ENCODE peak calls at places on chromosomes 5 and 9, in six cellular contexts. Z is adrenal gland, K is colonic mucosa, L is SJSA1, Q is ovary, R is right atrium auricular region. W is an unnamed sample.

GRCh38 chr5:60332244-60333018 is 367.5 kb downstream of the DEPDC1B start:
- DNase-seq in Z (no peak), K (no peak), L (no peak), Q (no peak), R (no peak), W (peak; percentile 29)

GRCh38 chr9:95062601-95063065 is 254.9 kb downstream of the FANCC start:
- DNase-seq in Z (no peak), K (no peak), L (no peak), Q (no peak), R (no peak), W (no peak)

GRCh38 chr9:5186416-5187169 is 1.2 kb upstream of the INSL6 start:
- DNase-seq in Z (peak; percentile 45), K (peak; percentile 55), L (peak; percentile 10), Q (no peak), R (peak; percentile 64), W (no peak)

GRCh38 chr9:17793713-17794622 is 215.1 kb downstream of the SH3GL2 start:
- DNase-seq in Z (peak; percentile 17), K (no peak), L (no peak), Q (no peak), R (no peak), W (no peak)

GRCh38 chr5:116669261-116670049 is 94.8 kb upstream of the SEMA6A start:
- DNase-seq in Z (no peak), K (no peak), L (no peak), Q (no peak), R (no peak), W (no peak)

GRCh38 chr5:106205916-106206571 is 1464.7 kb downstream of the EFNA5 start:
- DNase-seq in Z (no peak), K (no peak), L (no peak), Q (no peak), R (no peak), W (no peak)

GRCh38 chr9:110088099-110088498 is 119.9 kb downstream of the C9orf152 start:
- DNase-seq in Z (no peak), K (no peak), L (no peak), Q (no peak), R (no peak), W (no peak)

GRCh38 chr9:121972501-121972981 is 120.6 kb downstream of the TTLL11 start:
- DNase-seq in Z (peak; percentile 60), K (peak; percentile 87), L (peak; percentile 53), Q (no peak), R (no peak), W (peak; percentile 96)

GRCh38 chr5:5644249-5644648 is 221.8 kb downstream of the ICE1 start:
- DNase-seq in Z (no peak), K (no peak), L (no peak), Q (no peak), R (no peak), W (no peak)

GRCh38 chr5:45578270-45578669 is 117.9 kb downstream of the HCN1 start:
- DNase-seq in Z (no peak), K (no peak), L (no peak), Q (no peak), R (no peak), W (no peak)

GRCh38 chr5:66230551-66230950 is 86.5 kb downstream of the SREK1 start:
- DNase-seq in Z (no peak), K (no peak), L (no peak), Q (no peak), R (no peak), W (no peak)

GRCh38 chr5:143263272-143263810 is 140.1 kb downstream of the NR3C1 start:
- DNase-seq in Z (no peak), K (no peak), L (no peak), Q (no peak), R (no peak), W (no peak)

GRCh38 chr5:136656811-136657210 is 291.5 kb upstream of the TRPC7 start:
- DNase-seq in Z (no peak), K (no peak), L (no peak), Q (no peak), R (no peak), W (no peak)

GRCh38 chr5:109253262-109253661 is 156.5 kb downstream of the PJA2 start:
- DNase-seq in Z (no peak), K (no peak), L (no peak), Q (no peak), R (no peak), W (no peak)

GRCh38 chr5:60961685-60962084 is 16.7 kb downstream of the NDUFAF2 start:
- DNase-seq in Z (no peak), K (no peak), L (no peak), Q (no peak), R (no peak), W (no peak)

GRCh38 chr9:134545213-134546211 is 96.1 kb upstream of the COL5A1 start:
- DNase-seq in Z (no peak), K (no peak), L (peak; percentile 44), Q (no peak), R (no peak), W (no peak)

GRCh38 chr9:89247431-89248370 is 63.3 kb upstream of the CKS2 start:
- DNase-seq in Z (no peak), K (no peak), L (no peak), Q (no peak), R (no peak), W (peak; percentile 26)

GRCh38 chr9:113955076-113955752 is 79.1 kb downstream of the ZNF618 start:
- DNase-seq in Z (peak; percentile 33), K (no peak), L (no peak), Q (no peak), R (no peak), W (no peak)

GRCh38 chr5:58204966-58205365 is 254.9 kb downstream of the PLK2 start:
- DNase-seq in Z (no peak), K (no peak), L (no peak), Q (no peak), R (no peak), W (no peak)

GRCh38 chr9:98368366-98369065 is 113.1 kb upstream of the TBC1D2 start:
- DNase-seq in Z (no peak), K (no peak), L (no peak), Q (no peak), R (no peak), W (no peak)

DNA sequence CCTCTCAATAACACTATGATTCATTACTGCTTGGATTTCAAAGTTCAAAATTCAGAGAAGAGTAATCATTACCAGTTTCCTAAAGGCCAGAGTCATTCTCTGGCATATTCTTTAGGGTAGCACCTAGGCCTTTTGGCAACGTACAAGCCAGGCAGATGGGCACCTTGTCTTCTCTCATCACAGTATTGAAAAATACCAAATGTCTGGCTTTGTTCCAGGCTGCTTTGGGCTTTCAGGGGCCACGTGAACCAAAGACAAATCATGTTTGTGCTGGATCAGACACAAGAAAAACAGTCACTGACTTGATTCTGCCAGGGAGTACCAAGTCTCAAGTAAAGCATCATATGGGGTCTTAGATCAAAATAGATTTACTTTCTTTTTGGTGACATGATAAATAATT is 15.5 kb downstream of the MEGF9 start:
- DNase-seq in Z (no peak), K (no peak), L (no peak), Q (no peak), R (no peak), W (no peak)
- H3K27ac ChIP-seq in Z (no peak overlapping the region), K (no peak overlapping the region), L (no peak overlapping the region), Q (no peak overlapping the region), R (no peak overlapping the region), W (no peak overlapping the region)

DNA sequence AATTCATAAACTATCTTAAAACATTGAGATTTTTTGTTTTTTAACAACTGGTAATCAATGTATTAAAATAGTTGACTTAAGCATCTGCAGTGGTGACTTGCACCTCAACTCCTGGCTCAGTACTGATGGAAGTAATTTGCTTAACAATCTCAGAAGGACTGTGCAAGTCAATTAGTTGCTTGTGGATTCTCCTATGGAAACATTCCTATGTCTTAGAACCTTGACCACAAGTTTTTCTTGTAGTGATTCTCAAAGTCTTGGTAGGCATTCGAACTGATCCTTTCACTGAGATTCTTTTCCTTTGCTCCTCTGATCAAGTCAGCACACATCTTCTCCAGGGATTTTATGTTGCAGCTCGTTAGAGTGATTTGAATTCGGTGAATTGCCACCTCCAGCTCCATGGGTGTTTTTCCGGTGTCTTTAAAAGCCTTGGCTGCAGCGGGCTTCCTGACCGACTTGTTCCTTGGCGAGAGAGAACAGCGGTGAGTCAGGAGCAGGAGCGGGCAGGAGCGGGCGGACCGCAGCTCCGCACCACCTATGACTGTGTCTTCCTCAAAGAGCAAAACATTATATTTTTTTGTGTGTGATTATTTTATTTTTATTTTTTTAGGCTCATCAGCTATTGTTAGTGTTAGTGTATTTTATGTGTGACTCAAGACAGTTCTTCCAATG is 21.1 kb downstream of the HMGXB3 start:
- DNase-seq in Z (peak; percentile 84), K (no peak), L (peak; percentile 87), Q (no peak), R (no peak), W (peak; percentile 78)
- H3K27ac ChIP-seq in Z (peak overlapping the region; percentile 75), K (no peak overlapping the region), L (peak overlapping the region; percentile 73), Q (no peak overlapping the region), R (peak overlapping the region; percentile 58), W (peak overlapping the region; percentile 89)

GRCh38 chr5:172689801-172690200 is 48.7 kb downstream of the NEURL1B start:
- DNase-seq in Z (no peak), K (no peak), L (no peak), Q (no peak), R (no peak), W (no peak)

GRCh38 chr5:172690258-172691075 is 49.4 kb downstream of the NEURL1B start:
- DNase-seq in Z (no peak), K (no peak), L (no peak), Q (no peak), R (no peak), W (no peak)

GRCh38 chr5:172692981-172693380 is 51.9 kb downstream of the NEURL1B start:
- DNase-seq in Z (no peak), K (no peak), L (no peak), Q (peak; percentile 37), R (no peak), W (no peak)

GRCh38 chr5:172692451-172692850 is 51.4 kb downstream of the NEURL1B start:
- DNase-seq in Z (no peak), K (no peak), L (no peak), Q (no peak), R (no peak), W (no peak)

DNA sequence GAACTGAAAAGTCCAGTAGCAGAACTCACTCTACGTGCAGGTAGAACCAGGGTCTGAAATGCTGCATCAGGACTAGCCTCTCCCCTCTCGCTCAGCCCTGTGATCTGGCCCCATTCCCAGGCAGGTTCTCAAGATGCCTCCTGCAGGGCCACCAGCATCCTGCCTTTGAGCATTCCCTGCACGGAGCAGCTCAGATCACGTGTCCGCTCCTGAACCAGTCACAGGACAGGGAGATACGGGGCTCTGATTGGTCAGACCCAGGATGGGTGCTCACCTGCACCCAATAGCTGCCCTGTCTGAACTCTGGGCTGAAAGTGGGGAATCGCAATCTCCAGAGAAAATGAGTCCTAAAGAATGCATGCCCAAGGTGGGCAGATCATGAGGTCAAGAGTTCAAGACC is 50.8 kb downstream of the NEURL1B start:
- DNase-seq in Z (no peak), K (no peak), L (no peak), Q (no peak), R (no peak), W (no peak)
- H3K27ac ChIP-seq in Z (no peak overlapping the region), K (no peak overlapping the region), L (no peak overlapping the region), Q (no peak overlapping the region), R (peak overlapping the region; percentile 87), W (no peak overlapping the region)

DNA sequence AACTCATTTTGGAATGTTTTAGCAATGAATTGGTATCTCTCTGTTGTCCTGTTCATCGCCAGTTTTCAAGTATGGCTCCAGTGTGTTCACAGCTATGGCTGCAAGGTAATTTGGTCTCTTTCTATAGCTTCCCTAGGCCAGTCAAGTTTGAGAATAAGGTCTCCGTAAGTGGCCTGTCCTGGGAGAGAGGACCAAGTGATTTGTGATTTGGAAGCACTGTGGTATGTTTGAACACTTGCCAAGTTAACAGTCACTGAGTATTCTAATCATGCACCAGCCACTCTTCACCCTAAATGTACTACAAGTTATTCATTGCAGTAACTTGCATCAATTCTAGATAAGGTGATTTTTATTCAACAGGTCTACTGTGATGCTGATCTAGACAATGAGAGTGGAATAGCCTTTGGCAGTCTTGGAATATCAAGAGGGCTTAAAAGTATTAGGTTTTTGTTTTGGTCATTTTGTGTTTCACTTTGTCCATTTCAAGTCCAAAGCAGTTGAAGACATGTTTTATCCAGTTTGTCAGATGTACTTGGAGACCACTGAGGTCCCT is 41.1 kb downstream of the G3BP1 start:
- DNase-seq in Z (no peak), K (no peak), L (no peak), Q (no peak), R (no peak), W (no peak)
- H3K27ac ChIP-seq in Z (no peak overlapping the region), K (no peak overlapping the region), L (no peak overlapping the region), Q (no peak overlapping the region), R (peak overlapping the region; percentile 79), W (no peak overlapping the region)

W was measured in epithelial cell of prostate.